ENCODE peak calls at places on chromosomes 11 and 22, in five cellular contexts. O is left ventricle myocardium inferior, M is neuronal stem cell, B is colonic mucosa, U is PC-9. W is an unnamed sample.

GRCh38 chr11:44068180-44068579 is 2.1 kb downstream of the ACCS start:
- DNase-seq in O (no peak), M (no peak), B (no peak), U (no peak), W (no peak)

GRCh38 chr22:39090426-39091064 is 6.5 kb upstream of the APOBEC3H start:
- DNase-seq in O (no peak), M (no peak), B (no peak), U (peak; percentile 86), W (no peak)

GRCh38 chr11:70070736-70071135 is 7.4 kb upstream of the ANO1 start:
- DNase-seq in O (no peak), M (no peak), B (no peak), U (no peak), W (no peak)

GRCh38 chr11:79939111-79939510 is 498.3 kb upstream of the TENM4 start:
- DNase-seq in O (no peak), M (no peak), B (no peak), U (no peak), W (no peak)

GRCh38 chr11:130457909-130458729 is 9.7 kb downstream of the ADAMTS15 start:
- DNase-seq in O (peak; percentile 56), M (no peak), B (no peak), U (no peak), W (no peak)

GRCh38 chr11:73649206-73649605 is 2.8 kb downstream of the PLEKHB1 start:
- DNase-seq in O (no peak), M (no peak), B (no peak), U (no peak), W (no peak)

GRCh38 chr22:49838771-49839717 is 11.4 kb upstream of the BRD1 start:
- DNase-seq in O (no peak), M (no peak), B (peak; percentile 30), U (no peak), W (no peak)

GRCh38 chr11:88979641-88980040 is 86.1 kb downstream of the GRM5 start:
- DNase-seq in O (no peak), M (no peak), B (no peak), U (no peak), W (no peak)

GRCh38 chr22:19291580-19292261 is at the start of gene CLTCL1:
- DNase-seq in O (peak; percentile 88), M (peak; percentile 80), B (peak; percentile 79), U (peak; percentile 66), W (peak; percentile 86)

GRCh38 chr11:643849-644738 is 7.0 kb downstream of the DRD4 start:
- DNase-seq in O (no peak), M (no peak), B (no peak), U (no peak), W (no peak)

GRCh38 chr22:25843660-25844275 is 101.8 kb downstream of the MYO18B start:
- DNase-seq in O (no peak), M (no peak), B (no peak), U (no peak), W (no peak)

GRCh38 chr11:11383995-11384394 is 30.9 kb upstream of the CSNK2A3 start:
- DNase-seq in O (no peak), M (no peak), B (no peak), U (no peak), W (no peak)

GRCh38 chr22:38524434-38524833 is 18.3 kb upstream of the DDX17 start:
- DNase-seq in O (no peak), M (no peak), B (no peak), U (no peak), W (no peak)

GRCh38 chr11:113506893-113507292 is 31.7 kb upstream of the DRD2 start:
- DNase-seq in O (no peak), M (no peak), B (no peak), U (no peak), W (no peak)

GRCh38 chr22:20192293-20192971 is 41.6 kb upstream of the CCDC188 start:
- DNase-seq in O (no peak), M (no peak), B (no peak), U (no peak), W (no peak)

GRCh38 chr11:64762277-64762915 is 2.6 kb upstream of the PYGM start:
- DNase-seq in O (no peak), M (no peak), B (no peak), U (no peak), W (no peak)

GRCh38 chr11:64759131-64759721 is 548 bp downstream of the PYGM start:
- DNase-seq in O (no peak), M (no peak), B (no peak), U (no peak), W (no peak)

GRCh38 chr11:64759722-64760719 is at the start of gene PYGM:
- DNase-seq in O (peak; percentile 89), M (peak; percentile 66), B (peak; percentile 45), U (no peak), W (peak; percentile 29)

GRCh38 chr11:64762916-64763803 is 3.4 kb upstream of the PYGM start:
- DNase-seq in O (no peak), M (no peak), B (no peak), U (no peak), W (no peak)

DNA sequence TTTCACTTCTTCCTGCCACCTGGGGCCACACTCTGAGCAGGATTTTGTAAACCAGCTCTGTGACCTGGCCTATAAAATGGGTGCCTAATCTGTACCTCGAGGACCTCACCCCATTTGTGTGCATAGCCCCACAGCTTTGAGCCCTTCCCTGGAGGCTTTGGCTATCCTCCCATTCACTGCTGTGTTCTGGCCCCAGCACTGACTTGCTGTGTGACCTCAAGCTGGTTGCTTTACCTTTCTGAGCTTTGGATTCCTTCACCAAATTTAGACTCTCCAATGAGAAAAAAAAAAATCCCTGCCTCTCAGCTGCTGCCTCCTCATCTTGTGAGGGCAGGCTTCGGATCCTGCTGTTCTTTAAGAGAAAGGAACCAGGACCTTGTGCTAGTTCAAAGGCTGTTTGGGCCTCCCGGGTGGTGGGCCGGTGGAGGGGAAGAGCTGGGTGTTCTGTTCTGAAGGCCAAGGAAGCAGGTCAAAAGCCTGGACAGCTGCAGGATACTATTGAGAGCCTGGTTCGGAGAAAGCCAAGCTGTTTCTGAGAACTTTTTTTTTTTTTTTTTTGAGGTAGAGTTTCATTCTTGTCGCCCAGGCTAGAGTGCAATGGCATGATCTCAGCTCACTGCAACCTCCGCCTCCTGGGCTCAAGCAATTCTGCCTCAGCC is 1.1 kb upstream of the PYGM start:
- DNase-seq in O (no peak), M (no peak), B (no peak), U (no peak), W (peak; percentile 19)
- H3K4me1 ChIP-seq in O (peaks cover 83% of the 10 kb centered on the region), M (peaks cover 62% of the 10 kb centered on the region), B (peaks cover 7% of the 10 kb centered on the region), U (no peaks in the 10 kb centered on the region), W (peaks cover 61% of the 10 kb centered on the region)

DNA sequence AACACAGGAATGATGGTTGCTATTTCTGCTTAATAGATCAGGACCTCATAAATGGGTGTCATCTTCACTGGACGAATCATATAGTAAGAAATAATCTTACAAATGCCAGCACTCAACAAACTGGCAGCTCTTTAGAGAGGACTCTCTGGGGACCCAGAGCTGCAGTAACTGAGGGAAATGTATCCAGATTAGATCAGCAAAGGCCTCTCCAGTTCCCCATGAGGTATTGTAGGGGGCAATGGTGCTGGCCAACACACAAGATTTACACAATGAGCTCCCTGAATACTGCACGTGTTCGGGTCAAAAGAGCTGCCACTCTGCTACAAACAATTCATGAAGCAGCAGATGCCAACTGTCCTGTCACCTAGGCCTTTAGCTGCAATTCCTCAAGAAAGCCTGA is 110.2 kb downstream of the RBFOX2 start:
- DNase-seq in O (no peak), M (no peak), B (no peak), U (no peak), W (no peak)
- H3K4me1 ChIP-seq in O (peaks cover 100% of the 10 kb centered on the region), M (peaks cover 40% of the 10 kb centered on the region), B (peaks cover 3% of the 10 kb centered on the region), U (peaks cover 63% of the 10 kb centered on the region), W (peaks cover 23% of the 10 kb centered on the region)

DNA sequence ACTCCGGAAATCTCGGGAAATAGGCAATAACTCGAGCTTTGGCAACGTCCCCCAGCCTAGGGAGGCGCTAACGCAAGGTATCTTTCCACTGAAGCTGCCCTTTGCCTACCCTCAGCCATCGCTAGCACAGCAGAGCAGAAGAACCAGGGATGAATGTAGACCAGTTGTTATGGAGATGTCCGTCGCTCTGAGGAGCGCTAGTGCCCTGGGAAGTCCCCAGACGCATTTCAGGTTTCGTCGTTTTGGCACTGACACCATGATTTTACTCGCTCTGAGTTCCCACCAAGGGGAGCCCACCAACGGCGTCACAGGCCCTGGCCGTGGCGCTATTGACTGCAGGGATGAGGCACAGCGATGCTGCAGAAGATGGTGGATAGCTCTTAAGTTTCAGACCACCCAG is 22.7 kb upstream of the BDNF start:
- DNase-seq in O (no peak), M (no peak), B (no peak), U (no peak), W (no peak)
- H3K4me1 ChIP-seq in O (peaks cover 29% of the 10 kb centered on the region), M (peaks cover 2% of the 10 kb centered on the region), B (no peaks in the 10 kb centered on the region), U (peaks cover 1% of the 10 kb centered on the region), W (peaks cover 21% of the 10 kb centered on the region)

DNA sequence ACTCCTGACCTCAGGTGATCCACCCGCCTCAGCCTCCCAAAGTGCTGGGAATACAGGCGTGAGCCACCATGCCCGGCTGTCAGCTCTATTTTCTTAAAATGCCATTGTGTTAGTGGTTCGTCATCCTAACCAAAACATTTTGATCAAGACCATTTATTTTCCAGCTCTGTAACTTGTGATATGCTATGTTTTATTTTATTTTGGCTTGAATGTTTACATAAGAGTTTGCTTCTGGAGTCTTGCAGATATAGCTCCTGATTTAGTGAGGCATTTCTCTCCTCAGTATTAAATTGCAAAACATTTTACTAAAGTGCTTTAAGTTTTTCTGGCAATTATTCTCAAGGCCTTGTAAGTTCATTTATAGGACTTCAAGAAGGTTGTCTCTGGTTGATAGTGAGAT is 4.4 kb downstream of the EP300 start:
- DNase-seq in O (no peak), M (no peak), B (no peak), U (no peak), W (no peak)
- H3K4me1 ChIP-seq in O (peaks cover 95% of the 10 kb centered on the region), M (peaks cover 1% of the 10 kb centered on the region), B (no peaks in the 10 kb centered on the region), U (peaks cover 21% of the 10 kb centered on the region), W (peaks cover 79% of the 10 kb centered on the region)

GRCh38 chr11:123480290-123480815 is 50.3 kb downstream of the GRAMD1B start:
- DNase-seq in O (no peak), M (no peak), B (no peak), U (no peak), W (no peak)

GRCh38 chr11:123481647-123482046 is 51.6 kb downstream of the GRAMD1B start:
- DNase-seq in O (no peak), M (no peak), B (no peak), U (no peak), W (no peak)

GRCh38 chr11:123477205-123477907 is 47.3 kb downstream of the GRAMD1B start:
- DNase-seq in O (no peak), M (no peak), B (no peak), U (no peak), W (no peak)

GRCh38 chr11:123478352-123478986 is 48.4 kb downstream of the GRAMD1B start:
- DNase-seq in O (no peak), M (peak; percentile 73), B (peak; percentile 38), U (peak; percentile 38), W (peak; percentile 85)

GRCh38 chr11:123479048-123479837 is 49.2 kb downstream of the GRAMD1B start:
- DNase-seq in O (no peak), M (no peak), B (no peak), U (no peak), W (peak; percentile 59)
- H3K4me1 ChIP-seq in O (peaks cover 36% of the 10 kb centered on the region), M (no peaks in the 10 kb centered on the region), B (no peaks in the 10 kb centered on the region), U (peaks cover 19% of the 10 kb centered on the region), W (peaks cover 49% of the 10 kb centered on the region)

W was measured in adrenal gland.